ENCODE peak calls at places on chromosomes 12 and 14, in eight cellular contexts. J, T, C, A, V, Z, I and Q are unnamed samples.

GRCh38 chr12:64609543-64610091 is 678 bp upstream of the RASSF3 start:
- DNase-seq in V (no peak), A (peak), T (peak), J (no peak), C (peak), Z (peak), I (peak), Q (no peak)

GRCh38 chr12:16037533-16037932 is 126.4 kb downstream of the DERA start:
- DNase-seq in I (no peak), T (no peak), Z (no peak), J (no peak), A (no peak), C (no peak), V (no peak), Q (no peak)

GRCh38 chr12:104414581-104415305 is 42.0 kb upstream of the CHST11 start:
- DNase-seq in T (no peak), Z (no peak), V (no peak), A (peak), C (no peak), J (no peak), I (no peak), Q (no peak)

GRCh38 chr14:28254768-28255167 is 511.8 kb upstream of the FOXG1 start:
- DNase-seq in I (no peak), C (no peak), J (no peak), Z (no peak), A (no peak), T (no peak), V (no peak), Q (no peak)

GRCh38 chr14:33903369-33903768 is 47.5 kb downstream of the EGLN3 start:
- DNase-seq in A (no peak), V (no peak), C (no peak), Z (no peak), T (no peak), J (no peak), I (no peak), Q (no peak)

GRCh38 chr12:25236190-25236589 is 14.5 kb downstream of the KRAS start:
- DNase-seq in T (peak), V (no peak), A (peak), Z (no peak), C (no peak), J (no peak), I (no peak), Q (no peak)

GRCh38 chr14:103121846-103122577 is 1.2 kb upstream of the TNFAIP2 start:
- DNase-seq in A (peak), C (peak), T (peak), V (peak), I (peak), Z (no peak), J (peak), Q (peak)

GRCh38 chr14:58796636-58797429 is 159.1 kb downstream of the DACT1 start:
- DNase-seq in I (no peak), T (no peak), V (no peak), C (peak), Z (peak), A (no peak), J (peak), Q (no peak)

GRCh38 chr12:13073191-13073590 is 29.0 kb downstream of the FAM234B start:
- DNase-seq in C (no peak), Z (no peak), V (no peak), I (no peak), A (no peak), J (no peak), T (no peak), Q (no peak)

GRCh38 chr14:78143489-78144145 is 26.6 kb upstream of the NRXN3 start:
- DNase-seq in A (peak), V (no peak), C (no peak), Z (no peak), I (no peak), T (no peak), J (no peak), Q (no peak)

GRCh38 chr14:78142994-78143393 is 27.2 kb upstream of the NRXN3 start:
- DNase-seq in C (no peak), I (no peak), J (no peak), A (no peak), V (no peak), Z (no peak), T (no peak), Q (no peak)

GRCh38 chr14:78136695-78137094 is 33.5 kb upstream of the NRXN3 start:
- DNase-seq in I (no peak), Z (no peak), T (no peak), C (no peak), V (no peak), J (no peak), A (no peak), Q (no peak)

GRCh38 chr14:78141590-78141989 is 28.6 kb upstream of the NRXN3 start:
- DNase-seq in J (no peak), V (no peak), T (no peak), C (no peak), Z (no peak), A (no peak), I (no peak), Q (no peak)
- TF ChIP-seq CTCF in J (no peak), V (no peak), T (no peak), C (no peak), Z (no peak), A (no peak), I (no peak), Q (no peak)

DNA sequence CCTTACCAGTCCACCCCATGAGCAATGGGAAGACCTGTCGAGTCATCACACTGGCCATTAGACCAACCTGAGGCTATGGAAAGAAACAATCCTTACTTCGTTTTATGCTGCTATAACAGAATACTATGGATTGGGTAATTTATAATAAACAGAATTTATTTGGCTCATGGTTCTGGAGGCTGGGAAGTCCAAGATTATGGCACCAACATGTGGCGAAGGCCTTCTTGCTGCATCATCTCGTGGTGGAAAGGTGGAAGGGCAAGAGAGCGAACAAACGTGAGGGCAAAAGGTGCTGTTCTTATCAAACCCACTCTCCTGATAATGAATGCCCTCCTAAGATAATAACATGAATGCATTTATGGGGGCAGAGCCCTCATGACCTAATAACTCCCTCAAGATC is 9.6 kb upstream of the SPTB start:
- DNase-seq in C (no peak), Z (no peak), V (no peak), J (no peak), T (no peak), A (no peak), I (no peak), Q (no peak)
- TF ChIP-seq CTCF in C (no peak), Z (no peak), V (no peak), J (no peak), T (no peak), A (no peak), I (no peak), Q (no peak)

GRCh38 chr12:42196728-42197603 is 41.1 kb downstream of the YAF2 start:
- DNase-seq in J (no peak), V (no peak), T (no peak), A (no peak), Z (no peak), C (no peak), I (no peak), Q (no peak)
- TF ChIP-seq CTCF in J (no peak), V (no peak), T (no peak), A (no peak), Z (no peak), C (no peak), I (no peak), Q (no peak)

DNA sequence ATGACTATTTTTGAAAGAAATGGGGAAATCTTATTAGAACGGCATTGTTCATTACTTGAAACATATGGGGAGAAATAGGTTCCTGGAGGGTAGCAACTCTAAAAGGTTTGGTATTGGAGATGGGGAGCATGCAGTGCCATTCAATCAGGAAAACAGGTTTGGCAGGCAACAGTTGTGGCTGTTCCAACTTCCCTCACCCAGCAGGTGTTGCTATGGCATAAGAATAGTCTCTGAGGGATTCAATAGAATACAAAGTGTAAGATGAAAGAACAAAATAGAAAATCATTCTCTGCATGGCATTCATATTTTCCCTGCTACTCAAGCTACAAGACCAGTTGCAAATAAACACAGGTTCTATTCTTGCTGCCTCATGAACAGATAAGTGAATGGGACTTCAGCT is 393.3 kb upstream of the RPL10L start:
- DNase-seq in C (peak), Z (no peak), I (peak), V (no peak), J (peak), T (no peak), A (peak), Q (no peak)
- TF ChIP-seq CTCF in C (no peak), Z (no peak), I (peak), V (no peak), J (no peak), T (no peak), A (no peak), Q (no peak)

DNA sequence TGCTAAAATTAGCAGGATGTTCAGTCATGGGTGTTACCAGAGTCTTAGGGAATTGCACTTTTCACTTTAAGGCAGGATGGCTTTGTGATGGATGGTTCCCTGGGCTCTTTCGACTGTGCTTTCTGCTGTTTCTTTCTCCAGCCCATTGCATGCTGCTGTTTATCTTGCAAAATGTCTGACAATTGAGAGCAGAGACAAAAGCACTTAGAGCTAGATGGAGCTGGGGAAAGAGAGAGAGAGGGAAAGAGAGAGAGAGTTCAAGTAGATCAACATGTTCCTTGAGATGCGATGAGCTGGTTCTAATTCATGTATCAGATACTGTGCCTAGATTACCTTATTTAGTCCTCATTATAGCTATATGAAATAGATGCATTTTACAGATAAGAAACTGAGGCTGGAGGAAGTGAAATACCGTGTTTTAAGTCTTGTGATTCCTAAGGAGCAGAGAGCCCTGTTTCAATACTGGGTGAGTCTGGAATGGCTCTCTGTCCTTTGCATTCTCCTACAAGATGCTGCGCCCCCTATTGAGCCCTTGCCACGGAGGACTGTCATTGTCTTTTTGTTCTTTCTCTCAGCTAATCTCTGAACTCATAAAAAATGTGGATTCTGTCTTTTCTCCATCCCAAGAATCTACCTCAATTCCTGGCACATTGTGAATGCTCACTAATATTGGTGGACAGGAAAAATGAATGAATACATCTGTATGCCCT is 227.9 kb downstream of the ALG10B start:
- DNase-seq in J (no peak), V (no peak), T (no peak), I (peak), C (no peak), Z (peak), A (no peak), Q (no peak)
- TF ChIP-seq CTCF in J (no peak), V (no peak), T (no peak), I (peak), C (no peak), Z (peak), A (no peak), Q (no peak)

GRCh38 chr12:109905301-109905700 is 5.2 kb downstream of the TCHP start:
- DNase-seq in A (no peak), C (no peak), J (no peak), I (no peak), Z (no peak), V (no peak), T (no peak), Q (no peak)

GRCh38 chr12:109899783-109900751 is at the start of gene TCHP:
- DNase-seq in J (peak), T (peak), I (peak), C (peak), A (peak), Z (peak), V (peak), Q (peak)

GRCh38 chr12:109897029-109897428 is 3.0 kb upstream of the TCHP start:
- DNase-seq in Z (no peak), I (no peak), A (no peak), C (no peak), J (no peak), T (no peak), V (no peak), Q (no peak)

GRCh38 chr12:109902866-109903265 is 2.8 kb downstream of the TCHP start:
- DNase-seq in Z (no peak), I (no peak), A (no peak), V (no peak), T (no peak), J (no peak), C (no peak), Q (no peak)

DNA sequence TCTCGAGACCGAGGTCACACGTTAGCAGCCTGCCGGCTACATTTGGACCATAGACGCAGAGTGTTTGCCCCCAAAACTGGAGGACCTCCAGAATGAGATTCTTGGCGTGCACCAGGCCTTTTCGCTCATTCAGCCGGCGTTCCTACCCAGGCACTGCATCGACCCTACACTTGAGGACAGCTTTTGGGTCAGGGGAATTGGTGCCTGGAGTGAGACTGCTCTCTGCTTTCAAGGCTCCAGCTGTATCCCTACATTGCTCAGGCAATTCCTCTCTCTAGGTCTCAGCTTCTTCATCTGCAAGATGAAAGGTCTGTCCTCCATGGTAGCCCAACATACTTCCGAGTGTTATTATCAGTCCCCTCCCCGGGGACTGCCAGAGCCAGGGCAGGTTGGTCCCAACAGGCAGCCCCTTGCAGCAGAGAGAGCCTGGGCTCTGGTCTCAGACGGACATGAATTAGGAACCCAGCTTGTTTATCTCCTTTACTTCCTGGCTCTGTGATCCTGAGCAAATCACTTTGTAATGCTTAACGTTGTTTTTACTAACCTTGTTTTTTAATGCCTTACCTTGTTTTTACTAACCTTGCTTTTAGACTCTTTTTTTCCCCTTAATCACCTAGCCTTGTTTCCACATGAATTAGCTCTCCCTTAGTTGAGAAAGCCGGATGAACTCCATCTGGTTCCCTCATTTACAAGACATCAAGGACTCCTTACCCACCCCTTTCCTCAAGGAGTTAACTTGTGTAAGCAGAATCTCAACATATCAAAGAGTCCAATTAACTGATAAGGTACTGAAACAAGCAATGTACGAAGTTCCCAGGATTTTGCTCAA is 892 bp downstream of the TCHP start:
- DNase-seq in J (no peak), I (peak), A (peak), V (no peak), C (peak), T (no peak), Z (no peak), Q (no peak)
- TF ChIP-seq CTCF in J (no peak), I (no peak), A (no peak), V (no peak), C (no peak), T (no peak), Z (no peak), Q (no peak)

DNA sequence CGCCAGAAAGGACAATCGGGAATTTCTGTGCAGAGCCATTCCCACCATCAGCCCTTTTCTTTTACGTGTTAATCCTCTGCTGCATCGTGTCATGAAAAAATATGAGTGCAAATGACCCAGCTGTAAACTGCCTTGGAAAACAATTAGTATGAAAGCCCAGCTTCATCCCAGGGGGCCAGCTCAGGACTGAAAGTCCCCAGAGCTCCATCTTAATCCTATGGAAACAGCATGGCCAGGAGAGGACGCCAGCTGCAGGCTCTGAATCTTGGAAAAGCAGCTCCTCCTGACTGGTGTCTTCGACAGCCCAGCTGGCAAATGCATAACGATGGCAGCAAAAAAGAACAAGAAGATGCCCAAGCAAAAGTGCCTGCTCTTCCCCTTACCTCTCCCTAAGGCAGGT is 191.5 kb downstream of the NTF3 start:
- DNase-seq in V (no peak), I (no peak), J (no peak), T (no peak), A (no peak), C (no peak), Z (no peak), Q (no peak)
- TF ChIP-seq CTCF in V (no peak), I (no peak), J (no peak), T (no peak), A (no peak), C (no peak), Z (no peak), Q (no peak)

GRCh38 chr12:27523305-27523641 is 733 bp upstream of the PPFIBP1 start:
- DNase-seq in V (no peak), I (no peak), J (no peak), Z (peak), T (no peak), A (no peak), C (no peak), Q (no peak)

GRCh38 chr12:27524489-27524835 is 456 bp downstream of the PPFIBP1 start:
- DNase-seq in V (no peak), I (no peak), T (no peak), C (no peak), A (no peak), Z (no peak), J (no peak), Q (no peak)

GRCh38 chr12:27523642-27524488 is at the start of gene PPFIBP1:
- DNase-seq in C (peak), V (peak), A (peak), T (peak), I (peak), Z (peak), J (peak), Q (peak)

GRCh38 chr12:27525373-27525772 is 1.4 kb downstream of the PPFIBP1 start:
- DNase-seq in I (no peak), T (peak), V (no peak), Z (no peak), C (no peak), J (no peak), A (peak), Q (no peak)

GRCh38 chr12:27524839-27525238 is 833 bp downstream of the PPFIBP1 start:
- DNase-seq in C (no peak), A (peak), Z (no peak), I (no peak), T (peak), V (no peak), J (no peak), Q (peak)
- TF ChIP-seq CTCF in C (peak), A (no peak), Z (no peak), I (no peak), T (no peak), V (no peak), J (no peak), Q (no peak)

DNA sequence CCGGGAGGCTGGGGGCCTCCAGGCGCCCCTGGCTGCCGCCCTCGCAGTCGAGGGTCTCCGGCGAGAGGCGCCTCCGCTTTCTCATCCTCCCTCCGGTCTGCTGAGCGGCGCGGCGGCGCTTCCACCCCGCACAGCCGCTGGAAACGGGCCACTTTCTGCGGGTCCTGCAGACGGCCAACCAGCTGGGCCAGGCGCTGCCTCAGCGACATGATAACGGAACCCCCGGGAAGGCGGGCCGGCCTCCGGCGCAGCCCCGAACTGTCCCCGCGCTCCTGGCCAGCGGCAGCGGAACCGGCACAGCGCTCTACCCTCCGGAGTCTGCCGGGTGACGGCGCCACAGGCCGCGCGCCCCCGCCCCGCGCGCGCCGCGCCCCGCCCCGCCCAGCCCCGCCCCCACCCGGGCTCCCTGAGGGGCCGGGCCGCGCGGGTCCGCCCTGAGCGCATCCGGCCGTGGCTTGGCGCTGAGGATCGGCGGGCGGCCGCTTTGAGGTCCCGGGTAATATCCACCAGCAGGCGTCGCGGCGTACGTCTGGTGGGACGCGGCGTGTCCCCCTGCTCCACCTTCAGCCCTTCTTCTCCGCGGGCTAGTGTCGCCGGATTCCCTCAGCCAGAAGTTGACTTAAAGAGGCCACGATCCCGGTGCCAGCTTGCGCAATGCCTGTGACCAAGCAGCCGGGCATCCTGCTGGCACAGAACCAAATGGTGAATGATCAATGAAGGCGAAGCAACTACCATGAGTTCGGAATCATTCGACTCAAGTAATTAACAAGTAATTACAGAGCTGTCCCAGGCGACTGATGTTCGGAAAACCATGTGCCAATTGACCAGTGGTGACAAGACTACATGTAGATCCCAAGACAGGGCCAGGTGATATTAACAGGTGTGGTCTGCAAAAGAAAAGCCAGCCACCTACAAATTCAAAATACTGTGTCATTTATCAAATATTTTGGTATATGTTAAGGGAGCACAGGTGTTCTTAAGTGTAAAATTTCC is at the start of gene SGPP1:
- DNase-seq in V (peak), A (peak), Z (peak), J (peak), I (peak), T (peak), C (peak), Q (peak)
- TF ChIP-seq CTCF in V (peak), A (peak), Z (peak), J (peak), I (peak), T (peak), C (peak), Q (peak)